ENCODE peak calls at places on chromosomes 16 and 17, in five cellular contexts. One of them, this sample, is unnamed.

GRCh38 chr17:73397278-73397826 is 85.6 kb upstream of the CDC42EP4 start:
- DNase-seq in mammary epithelial cell: no peak
- DNase-seq in lower lobe of right lung: peak
- DNase-seq in MM.1S: no peak
- DNase-seq in DND-41: no peak
- DNase-seq in this sample: no peak

GRCh38 chr17:28247671-28248556 is 71.1 kb upstream of the TMEM97 start:
- DNase-seq in DND-41: no peak
- DNase-seq in lower lobe of right lung: no peak
- DNase-seq in mammary epithelial cell: no peak
- DNase-seq in MM.1S: no peak
- DNase-seq in this sample: no peak

GRCh38 chr16:46817961-46818360 is 13.0 kb downstream of the C16orf87 start:
- DNase-seq in lower lobe of right lung: no peak
- DNase-seq in DND-41: no peak
- DNase-seq in MM.1S: no peak
- DNase-seq in mammary epithelial cell: no peak
- DNase-seq in this sample: no peak

GRCh38 chr16:14289692-14290340 is 218.7 kb downstream of the MRTFB start:
- DNase-seq in mammary epithelial cell: no peak
- DNase-seq in DND-41: peak
- DNase-seq in lower lobe of right lung: no peak
- DNase-seq in MM.1S: peak
- DNase-seq in this sample: no peak

GRCh38 chr16:50808929-50809538 is 67.1 kb downstream of the CYLD start:
- DNase-seq in MM.1S: no peak
- DNase-seq in mammary epithelial cell: no peak
- DNase-seq in DND-41: no peak
- DNase-seq in lower lobe of right lung: no peak
- DNase-seq in this sample: no peak

GRCh38 chr16:27437946-27438345 is 36.0 kb downstream of the IL21R start:
- DNase-seq in mammary epithelial cell: no peak
- DNase-seq in DND-41: no peak
- DNase-seq in lower lobe of right lung: no peak
- DNase-seq in MM.1S: no peak
- DNase-seq in this sample: no peak

GRCh38 chr16:88541831-88542230 is 28.4 kb upstream of the ZC3H18 start:
- DNase-seq in MM.1S: no peak
- DNase-seq in DND-41: no peak
- DNase-seq in lower lobe of right lung: no peak
- DNase-seq in mammary epithelial cell: no peak
- DNase-seq in this sample: no peak

GRCh38 chr17:7763919-7764318 is 46.4 kb downstream of the DNAH2 start:
- DNase-seq in MM.1S: no peak
- DNase-seq in mammary epithelial cell: no peak
- DNase-seq in DND-41: no peak
- DNase-seq in lower lobe of right lung: no peak
- DNase-seq in this sample: no peak

GRCh38 chr17:74649909-74650308 is 26.4 kb upstream of the CD300E start:
- DNase-seq in DND-41: no peak
- DNase-seq in lower lobe of right lung: no peak
- DNase-seq in MM.1S: no peak
- DNase-seq in mammary epithelial cell: no peak
- DNase-seq in this sample: no peak

GRCh38 chr16:30846649-30847402 is 47.1 kb downstream of the BCL7C start:
- DNase-seq in lower lobe of right lung: no peak
- DNase-seq in DND-41: no peak
- DNase-seq in MM.1S: no peak
- DNase-seq in mammary epithelial cell: no peak
- DNase-seq in this sample: no peak

GRCh38 chr16:30844346-30844670 is 49.6 kb downstream of the BCL7C start:
- DNase-seq in MM.1S: no peak
- DNase-seq in lower lobe of right lung: no peak
- DNase-seq in mammary epithelial cell: no peak
- DNase-seq in DND-41: no peak
- DNase-seq in this sample: no peak

GRCh38 chr16:30842971-30843370 is 50.9 kb downstream of the BCL7C start:
- DNase-seq in MM.1S: no peak
- DNase-seq in DND-41: no peak
- DNase-seq in lower lobe of right lung: no peak
- DNase-seq in mammary epithelial cell: no peak
- DNase-seq in this sample: no peak

GRCh38 chr16:30843501-30843900 is 50.4 kb downstream of the BCL7C start:
- DNase-seq in DND-41: no peak
- DNase-seq in mammary epithelial cell: no peak
- DNase-seq in lower lobe of right lung: no peak
- DNase-seq in MM.1S: no peak
- DNase-seq in this sample: no peak

GRCh38 chr16:30844671-30845449 is 49.0 kb downstream of the BCL7C start:
- DNase-seq in lower lobe of right lung: no peak
- DNase-seq in DND-41: peak
- DNase-seq in mammary epithelial cell: peak
- DNase-seq in MM.1S: peak
- DNase-seq in this sample: no peak
- H3K4me3 ChIP-seq in lower lobe of right lung: peak
- H3K4me3 ChIP-seq in DND-41: peak
- H3K4me3 ChIP-seq in mammary epithelial cell: no peak
- H3K4me3 ChIP-seq in MM.1S: peak
- H3K4me3 ChIP-seq in this sample: no peak

GRCh38 chr17:17943281-17943984 is 28.8 kb downstream of the TOM1L2 start:
- DNase-seq in mammary epithelial cell: no peak
- DNase-seq in MM.1S: no peak
- DNase-seq in lower lobe of right lung: no peak
- DNase-seq in DND-41: no peak
- DNase-seq in this sample: no peak

GRCh38 chr17:17944743-17945142 is 27.5 kb downstream of the TOM1L2 start:
- DNase-seq in MM.1S: no peak
- DNase-seq in DND-41: no peak
- DNase-seq in mammary epithelial cell: no peak
- DNase-seq in lower lobe of right lung: no peak
- DNase-seq in this sample: no peak

GRCh38 chr17:17941015-17941414 is 31.2 kb downstream of the TOM1L2 start:
- DNase-seq in mammary epithelial cell: no peak
- DNase-seq in MM.1S: no peak
- DNase-seq in DND-41: no peak
- DNase-seq in lower lobe of right lung: no peak
- DNase-seq in this sample: no peak

GRCh38 chr17:17944253-17944652 is 27.9 kb downstream of the TOM1L2 start:
- DNase-seq in lower lobe of right lung: no peak
- DNase-seq in DND-41: no peak
- DNase-seq in MM.1S: no peak
- DNase-seq in mammary epithelial cell: no peak
- DNase-seq in this sample: no peak

DNA sequence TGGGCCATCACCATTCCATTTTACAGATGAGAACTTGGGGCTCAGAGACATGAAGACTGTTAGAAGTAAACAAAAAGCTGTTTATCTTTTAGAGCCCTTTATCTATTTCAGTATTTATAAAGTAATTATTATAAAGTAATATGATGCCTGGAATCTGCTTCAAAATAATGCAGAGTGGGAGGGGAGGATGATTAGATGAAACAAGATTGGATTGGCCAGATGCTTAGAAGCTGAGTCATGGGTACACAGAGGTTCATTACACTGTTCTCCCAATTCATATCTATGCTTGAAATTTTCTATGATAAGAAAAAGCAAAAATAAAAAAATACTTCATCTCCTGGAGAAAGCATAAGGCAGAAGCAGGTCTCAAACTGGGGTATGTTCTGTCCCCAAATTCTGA is 29.4 kb downstream of the TOM1L2 start:
- DNase-seq in MM.1S: no peak
- DNase-seq in lower lobe of right lung: no peak
- DNase-seq in mammary epithelial cell: peak
- DNase-seq in DND-41: no peak
- DNase-seq in this sample: no peak
- H3K4me3 ChIP-seq in MM.1S: no peak
- H3K4me3 ChIP-seq in lower lobe of right lung: no peak
- H3K4me3 ChIP-seq in mammary epithelial cell: no peak
- H3K4me3 ChIP-seq in DND-41: no peak
- H3K4me3 ChIP-seq in this sample: no peak

GRCh38 chr17:68016838-68017237 is 18.7 kb upstream of the KPNA2 start:
- DNase-seq in DND-41: no peak
- DNase-seq in MM.1S: no peak
- DNase-seq in lower lobe of right lung: no peak
- DNase-seq in mammary epithelial cell: no peak
- DNase-seq in this sample: no peak

GRCh38 chr17:68019336-68019674 is 16.2 kb upstream of the KPNA2 start:
- DNase-seq in DND-41: no peak
- DNase-seq in MM.1S: no peak
- DNase-seq in lower lobe of right lung: no peak
- DNase-seq in mammary epithelial cell: no peak
- DNase-seq in this sample: no peak

GRCh38 chr17:68021963-68022362 is 13.6 kb upstream of the KPNA2 start:
- DNase-seq in mammary epithelial cell: no peak
- DNase-seq in DND-41: no peak
- DNase-seq in lower lobe of right lung: no peak
- DNase-seq in MM.1S: no peak
- DNase-seq in this sample: no peak

GRCh38 chr17:68020451-68020779 is 15.1 kb upstream of the KPNA2 start:
- DNase-seq in DND-41: no peak
- DNase-seq in lower lobe of right lung: no peak
- DNase-seq in mammary epithelial cell: no peak
- DNase-seq in MM.1S: no peak
- DNase-seq in this sample: no peak

DNA sequence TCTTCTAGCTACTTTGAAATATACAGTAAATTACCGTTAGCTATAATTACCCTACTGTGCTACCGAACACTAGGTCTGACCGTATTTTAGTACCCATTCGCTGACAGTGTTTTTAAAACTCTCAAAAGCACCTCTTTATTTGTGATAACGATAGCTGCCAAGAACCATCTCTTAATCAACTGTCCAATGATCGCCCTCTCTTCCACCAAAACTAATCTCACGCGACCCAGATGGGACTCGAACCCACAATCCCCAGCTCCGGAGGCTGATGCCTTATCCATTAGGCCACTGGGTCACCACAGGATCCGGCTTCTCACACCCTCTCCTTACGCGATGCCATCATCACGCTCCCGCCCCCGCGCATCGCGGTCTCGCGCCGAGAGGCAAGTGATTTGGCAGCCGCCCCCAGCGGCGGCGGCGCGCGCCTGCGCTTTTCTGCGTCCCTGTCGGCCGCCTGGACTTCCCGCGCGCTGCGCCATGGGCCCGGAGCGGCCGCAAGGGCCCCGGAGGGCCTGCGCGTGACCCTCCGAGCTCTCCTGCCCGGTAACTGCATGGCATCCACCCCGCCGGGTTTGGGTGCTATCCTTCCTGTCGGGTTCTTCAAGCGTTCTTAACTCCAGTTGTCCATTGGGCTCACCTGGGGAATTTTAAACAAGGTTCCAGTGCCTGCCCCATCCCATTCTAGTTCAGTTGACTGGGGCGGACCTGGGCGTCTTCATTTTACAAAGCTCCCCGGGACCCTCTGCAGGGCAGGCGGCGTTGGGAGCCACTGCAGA is 15.7 kb upstream of the KPNA2 start:
- DNase-seq in MM.1S: peak
- DNase-seq in DND-41: peak
- DNase-seq in mammary epithelial cell: peak
- DNase-seq in lower lobe of right lung: peak
- DNase-seq in this sample: peak
- H3K4me3 ChIP-seq in MM.1S: peak
- H3K4me3 ChIP-seq in DND-41: peak
- H3K4me3 ChIP-seq in mammary epithelial cell: peak
- H3K4me3 ChIP-seq in lower lobe of right lung: peak
- H3K4me3 ChIP-seq in this sample: peak

GRCh38 chr16:84040823-84041391 is 1.7 kb downstream of the SLC38A8 start:
- DNase-seq in MM.1S: no peak
- DNase-seq in DND-41: no peak
- DNase-seq in lower lobe of right lung: peak
- DNase-seq in mammary epithelial cell: peak
- DNase-seq in this sample: no peak
- H3K4me3 ChIP-seq in MM.1S: no peak
- H3K4me3 ChIP-seq in DND-41: no peak
- H3K4me3 ChIP-seq in lower lobe of right lung: no peak
- H3K4me3 ChIP-seq in mammary epithelial cell: no peak
- H3K4me3 ChIP-seq in this sample: no peak

DNA sequence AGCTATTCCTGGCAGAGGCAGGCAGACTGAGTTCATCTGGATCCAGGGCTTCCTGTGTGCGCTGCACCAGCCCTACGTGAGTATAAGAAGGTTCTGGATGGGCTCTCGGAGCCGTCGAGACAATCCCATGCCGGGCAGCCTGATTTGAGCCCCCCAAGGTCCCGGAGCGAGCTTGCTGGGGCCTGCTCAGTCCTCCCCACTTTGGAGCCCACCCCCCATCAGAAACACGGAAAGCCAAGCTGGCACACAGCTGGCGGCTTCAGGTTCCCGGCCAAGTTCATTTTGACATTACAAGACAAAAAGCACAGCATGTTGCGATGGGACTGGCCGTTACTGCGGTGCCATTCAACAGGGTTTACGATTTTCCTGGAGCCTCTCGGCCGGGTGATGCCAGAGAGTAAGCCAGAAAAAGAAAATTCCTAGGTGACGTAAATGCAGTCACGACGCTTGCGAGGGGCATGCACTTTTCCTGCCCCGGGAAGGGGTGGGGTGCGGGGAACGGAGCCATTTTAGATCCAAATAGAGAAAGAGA is 167.2 kb upstream of the FOXF1 start:
- DNase-seq in DND-41: no peak
- DNase-seq in MM.1S: no peak
- DNase-seq in lower lobe of right lung: no peak
- DNase-seq in mammary epithelial cell: peak
- DNase-seq in this sample: peak
- H3K4me3 ChIP-seq in DND-41: no peak
- H3K4me3 ChIP-seq in MM.1S: no peak
- H3K4me3 ChIP-seq in lower lobe of right lung: peak
- H3K4me3 ChIP-seq in mammary epithelial cell: no peak
- H3K4me3 ChIP-seq in this sample: no peak

This sample was measured in mucosa of descending colon.